ENCODE peak calls at places on chromosome 20, in seven cellular contexts. F is amniotic stem cell, G is colonic mucosa, Z is cardiac muscle cell, Y is sigmoid colon, Q is anterior cingulate cortex, D is type B pancreatic cell. K is an unnamed sample.
A peak's percentile ranks its signal among the peaks of the same experiment; 100 is the strongest.

GRCh38 chr20:57173041-57173440 is 93.4 kb downstream of the BMP7 start:
- DNase-seq in F (no peak), G (no peak), Z (no peak), Y (no peak), Q (no peak), D (no peak), K (no peak)

GRCh38 chr20:60959971-60960370 is 292.1 kb upstream of the CDH4 start:
- DNase-seq in F (no peak), G (no peak), Z (no peak), Y (no peak), Q (no peak), D (no peak), K (no peak)

GRCh38 chr20:21027569-21027968 is 78.6 kb downstream of the LINC00237 start:
- DNase-seq in F (no peak), G (no peak), Z (peak; percentile 22), Y (no peak), Q (no peak), D (no peak), K (no peak)

GRCh38 chr20:49591217-49591865 is 23.4 kb upstream of the PTGIS start:
- DNase-seq in F (no peak), G (no peak), Z (peak; percentile 27), Y (no peak), Q (no peak), D (no peak), K (no peak)

GRCh38 chr20:9021699-9022098 is 47.2 kb upstream of the PLCB4 start:
- DNase-seq in F (no peak), G (no peak), Z (no peak), Y (no peak), Q (no peak), D (no peak), K (no peak)

GRCh38 chr20:32980131-32980941 is 23.9 kb downstream of the SUN5 start:
- DNase-seq in F (no peak), G (no peak), Z (no peak), Y (peak; percentile 62), Q (peak; percentile 80), D (no peak), K (peak; percentile 91)

GRCh38 chr20:59583428-59584277 is 20.7 kb upstream of the PHACTR3 start:
- DNase-seq in F (no peak), G (peak; percentile 36), Z (no peak), Y (peak; percentile 76), Q (peak; percentile 50), D (no peak), K (peak; percentile 65)

GRCh38 chr20:18718129-18718528 is 95.5 kb upstream of the SCP2D1 start:
- DNase-seq in F (no peak), G (no peak), Z (no peak), Y (no peak), Q (no peak), D (no peak), K (no peak)

GRCh38 chr20:64279826-64280459 is 24.4 kb downstream of the PCMTD2 start:
- DNase-seq in F (no peak), G (no peak), Z (no peak), Y (no peak), Q (no peak), D (no peak), K (no peak)

GRCh38 chr20:62258499-62259293 is 20.4 kb downstream of the OSBPL2 start:
- DNase-seq in F (peak; percentile 5), G (no peak), Z (no peak), Y (peak; percentile 81), Q (no peak), D (no peak), K (no peak)

GRCh38 chr20:16263582-16263981 is 309.7 kb downstream of the KIF16B start:
- DNase-seq in F (no peak), G (no peak), Z (no peak), Y (no peak), Q (peak; percentile 29), D (no peak), K (no peak)

GRCh38 chr20:835220-836045 is 1.9 kb downstream of the FAM110A start:
- DNase-seq in F (no peak), G (no peak), Z (peak; percentile 63), Y (no peak), Q (no peak), D (no peak), K (no peak)

GRCh38 chr20:35773154-35773751 is 1.4 kb downstream of the PHF20 start:
- DNase-seq in F (no peak), G (peak; percentile 63), Z (no peak), Y (peak; percentile 66), Q (no peak), D (no peak), K (peak; percentile 9)

GRCh38 chr20:33689973-33690372 is 3.8 kb upstream of the E2F1 start:
- DNase-seq in F (no peak), G (no peak), Z (no peak), Y (no peak), Q (no peak), D (no peak), K (peak; percentile 43)